ENCODE peak calls at places on chromosomes 6 and 20, in seven cellular contexts. I is neural crest cell; S is A549; X is CD8-positive, alpha-beta T cell; F is AG04450; B is GM06990; H is BE2C. C is an unnamed sample.

GRCh38 chr20:49938173-49939163 is 2.3 kb downstream of the RNF114 start:
- DNase-seq in I (no peak), S (no peak), X (no peak), F (peak; percentile 65), B (no peak), H (peak; percentile 59), C (no peak)

GRCh38 chr20:58666702-58667101 is 15.6 kb downstream of the STX16 start:
- DNase-seq in I (no peak), S (no peak), X (no peak), F (no peak), B (no peak), H (no peak), C (no peak)

GRCh38 chr6:27545271-27546046 is 72.6 kb upstream of the ZNF184 start:
- DNase-seq in I (peak; percentile 28), S (peak; percentile 93), X (no peak), F (peak; percentile 23), B (peak; percentile 84), H (peak; percentile 83), C (peak; percentile 66)

GRCh38 chr20:8043687-8044278 is 24.2 kb upstream of the TMX4 start:
- DNase-seq in I (peak; percentile 26), S (peak; percentile 70), X (peak; percentile 45), F (no peak), B (peak; percentile 15), H (peak; percentile 28), C (peak; percentile 56)

GRCh38 chr20:48898210-48898609 is 23.3 kb upstream of the ARFGEF2 start:
- DNase-seq in I (no peak), S (no peak), X (no peak), F (no peak), B (no peak), H (no peak), C (no peak)

GRCh38 chr20:32682508-32682987 is 8.8 kb upstream of the C20orf203 start:
- DNase-seq in I (no peak), S (no peak), X (no peak), F (no peak), B (no peak), H (no peak), C (no peak)

GRCh38 chr6:340991-341827 is 48.9 kb downstream of the DUSP22 start:
- DNase-seq in I (no peak), S (no peak), X (no peak), F (no peak), B (no peak), H (no peak), C (peak; percentile 67)

GRCh38 chr6:148423601-148424270 is 81.1 kb downstream of the SASH1 start:
- DNase-seq in I (no peak), S (no peak), X (no peak), F (no peak), B (no peak), H (no peak), C (no peak)

GRCh38 chr6:157791461-157791860 is 31.6 kb upstream of the SNX9 start:
- DNase-seq in I (no peak), S (no peak), X (no peak), F (no peak), B (no peak), H (no peak), C (no peak)

GRCh38 chr6:121896771-121897170 is 461.3 kb downstream of the GJA1 start:
- DNase-seq in I (no peak), S (no peak), X (no peak), F (no peak), B (no peak), H (no peak), C (no peak)

GRCh38 chr6:123398072-123398471 is 238.7 kb downstream of the TRDN start:
- DNase-seq in I (no peak), S (no peak), X (no peak), F (no peak), B (no peak), H (no peak), C (no peak)

GRCh38 chr6:123393333-123393732 is 243.4 kb downstream of the TRDN start:
- DNase-seq in I (no peak), S (peak; percentile 5), X (no peak), F (no peak), B (no peak), H (no peak), C (no peak)
- TF ChIP-seq CTCF in I (peak; percentile 64), S (peak; percentile 30), X (no peak), F (peak; percentile 17), B (peak; percentile 6), H (peak; percentile 27), C (no peak)

DNA sequence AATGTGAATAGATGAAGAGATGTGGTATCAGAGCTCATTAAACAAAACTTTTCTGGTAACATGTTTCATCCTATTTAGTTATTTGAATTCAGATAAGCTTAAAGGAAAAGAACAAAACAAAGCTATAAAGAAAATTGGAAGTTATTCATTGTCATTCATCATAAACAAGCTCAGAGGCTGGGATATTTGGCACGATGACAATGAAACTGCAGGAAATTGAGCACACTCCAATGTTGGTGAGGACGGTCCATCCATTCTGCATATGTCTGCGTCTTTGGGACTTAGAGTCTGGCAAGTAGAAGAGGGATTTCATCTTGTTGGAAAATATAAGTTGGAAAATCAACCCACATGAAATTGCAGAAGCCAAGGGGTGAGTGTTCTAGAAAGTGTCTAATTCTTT is 78.3 kb downstream of the HDGFL1 start:
- DNase-seq in I (no peak), S (no peak), X (no peak), F (no peak), B (no peak), H (no peak), C (no peak)
- TF ChIP-seq CTCF in I (no peak), S (no peak), X (no peak), F (no peak), B (no peak), H (no peak), C (no peak)

GRCh38 chr20:53245581-53245980 is 273.4 kb downstream of the TSHZ2 start:
- DNase-seq in I (no peak), S (no peak), X (no peak), F (no peak), B (no peak), H (no peak), C (no peak)

GRCh38 chr20:53238121-53238660 is 266.0 kb downstream of the TSHZ2 start:
- DNase-seq in I (no peak), S (no peak), X (no peak), F (no peak), B (no peak), H (no peak), C (no peak)

GRCh38 chr20:53244711-53245110 is 272.6 kb downstream of the TSHZ2 start:
- DNase-seq in I (no peak), S (no peak), X (no peak), F (no peak), B (no peak), H (no peak), C (no peak)

GRCh38 chr20:53247460-53248103 is 275.4 kb downstream of the TSHZ2 start:
- DNase-seq in I (no peak), S (no peak), X (no peak), F (no peak), B (no peak), H (no peak), C (no peak)

GRCh38 chr20:53243152-53243551 is 271.0 kb downstream of the TSHZ2 start:
- DNase-seq in I (no peak), S (no peak), X (no peak), F (no peak), B (no peak), H (no peak), C (no peak)
- TF ChIP-seq CTCF in I (no peak), S (no peak), X (no peak), F (no peak), B (no peak), H (no peak), C (no peak)

DNA sequence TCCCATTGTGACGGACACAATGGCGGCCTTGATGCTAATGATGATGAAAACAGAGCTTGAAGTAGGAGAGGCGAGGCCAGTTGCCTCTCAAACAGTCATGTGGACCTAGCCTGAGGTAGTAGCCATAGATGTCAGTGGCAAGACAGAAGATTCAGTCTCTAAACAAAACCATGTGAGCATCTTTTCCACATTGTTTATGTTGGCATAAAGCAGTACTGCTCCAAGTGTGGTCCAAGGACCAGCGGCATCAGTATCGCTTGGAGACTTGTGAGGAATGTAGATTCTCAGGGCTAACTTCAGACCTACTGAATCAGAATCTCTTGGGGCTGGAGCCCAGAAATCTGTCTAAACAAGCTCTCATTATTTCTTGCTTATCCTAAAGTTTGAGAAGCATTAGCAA is 312.8 kb upstream of the JAG1 start:
- DNase-seq in I (no peak), S (no peak), X (no peak), F (no peak), B (no peak), H (no peak), C (no peak)
- TF ChIP-seq CTCF in I (no peak), S (no peak), X (no peak), F (no peak), B (no peak), H (no peak), C (no peak)

GRCh38 chr6:100230115-100230975 is 234.4 kb downstream of the SIM1 start:
- DNase-seq in I (no peak), S (no peak), X (no peak), F (no peak), B (no peak), H (no peak), C (no peak)

GRCh38 chr6:100226811-100227210 is 232.8 kb upstream of the MCHR2 start:
- DNase-seq in I (no peak), S (no peak), X (no peak), F (no peak), B (no peak), H (no peak), C (no peak)

GRCh38 chr6:100229512-100229911 is 235.2 kb downstream of the SIM1 start:
- DNase-seq in I (no peak), S (peak; percentile 7), X (no peak), F (no peak), B (no peak), H (no peak), C (no peak)

GRCh38 chr6:100230976-100231316 is 233.8 kb downstream of the SIM1 start:
- DNase-seq in I (no peak), S (peak; percentile 2), X (no peak), F (no peak), B (no peak), H (no peak), C (no peak)

GRCh38 chr6:100228437-100229424 is 234.7 kb upstream of the MCHR2 start:
- DNase-seq in I (peak; percentile 69), S (peak; percentile 78), X (peak; percentile 7), F (peak; percentile 11), B (peak; percentile 77), H (peak; percentile 73), C (peak; percentile 86)
- TF ChIP-seq CTCF in I (peak; percentile 37), S (no peak), X (no peak), F (peak; percentile 40), B (peak; percentile 24), H (peak; percentile 32), C (no peak)

DNA sequence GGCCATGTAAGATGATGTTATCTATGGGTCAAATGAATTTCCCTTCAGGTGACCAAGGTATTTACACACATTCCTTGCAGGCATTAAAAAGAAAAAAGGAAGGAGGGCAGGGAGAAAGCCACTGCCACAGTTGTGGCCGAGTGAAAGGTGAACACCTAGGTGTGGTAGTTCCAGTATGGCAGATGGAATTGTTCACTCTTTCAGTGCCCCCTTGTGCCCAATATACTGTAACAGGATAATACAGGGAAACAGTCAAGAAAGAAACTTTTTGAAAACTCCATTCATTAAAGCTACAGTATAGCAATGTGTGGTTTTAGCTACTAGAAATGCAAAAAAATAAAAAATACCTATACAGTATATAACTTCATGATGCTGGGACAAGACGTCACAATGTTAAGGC is 52.1 kb downstream of the BMP2 start:
- DNase-seq in I (no peak), S (no peak), X (no peak), F (no peak), B (no peak), H (no peak), C (no peak)
- TF ChIP-seq CTCF in I (no peak), S (no peak), X (no peak), F (peak; percentile 13), B (no peak), H (no peak), C (no peak)

C was measured in GM13977.